ENCODE peak calls at places on chromosomes 7 and 10, in seven cellular contexts. G, H, X, F, T, A and W are unnamed samples.

GRCh38 chr7:106065560-106066500 is 46.3 kb downstream of the SYPL1 start:
- DNase-seq in X (no peak), G (no peak), T (peak; percentile 67), H (no peak), F (no peak), A (peak; percentile 40), W (peak; percentile 44)

GRCh38 chr10:104029528-104029875 is 56.2 kb downstream of the COL17A1 start:
- DNase-seq in G (no peak), A (peak; percentile 54), T (no peak), X (no peak), F (peak; percentile 87), H (no peak), W (no peak)

GRCh38 chr7:42493436-42494198 is 256.6 kb upstream of the GLI3 start:
- DNase-seq in A (peak; percentile 85), F (peak; percentile 76), G (peak; percentile 74), T (peak; percentile 79), H (peak; percentile 20), X (peak; percentile 46), W (peak; percentile 92)

GRCh38 chr10:78196964-78197363 is 163.3 kb downstream of the RPS24 start:
- DNase-seq in A (peak; percentile 67), X (peak; percentile 67), T (no peak), F (no peak), H (no peak), G (no peak), W (peak; percentile 20)

GRCh38 chr7:112951070-112951469 is 135.6 kb downstream of the GPR85 start:
- DNase-seq in H (peak; percentile 9), F (no peak), X (no peak), A (no peak), T (no peak), G (no peak), W (no peak)

GRCh38 chr10:92627845-92628480 is 35.0 kb downstream of the KIF11 start:
- DNase-seq in H (peak; percentile 11), A (no peak), X (no peak), F (no peak), T (no peak), G (no peak), W (peak; percentile 7)

GRCh38 chr7:127396184-127396583 is 3.7 kb upstream of the ZNF800 start:
- DNase-seq in G (no peak), X (no peak), T (peak; percentile 9), H (no peak), F (no peak), A (no peak), W (no peak)

GRCh38 chr7:157570531-157571200 is 233.9 kb downstream of the DNAJB6 start:
- DNase-seq in A (no peak), F (no peak), G (no peak), T (no peak), H (no peak), X (no peak), W (peak; percentile 66)

GRCh38 chr7:27152816-27153486 is 568 bp upstream of the HOXA3 start:
- DNase-seq in A (no peak), H (peak; percentile 43), F (no peak), X (no peak), G (no peak), T (no peak), W (no peak)

GRCh38 chr7:90473819-90474218 is 4.4 kb downstream of the PTTG1IP2 start:
- DNase-seq in A (no peak), T (no peak), H (no peak), F (no peak), G (no peak), X (no peak), W (no peak)

GRCh38 chr10:89946106-89946505 is 244.7 kb downstream of the KIF20B start:
- DNase-seq in F (no peak), G (no peak), A (no peak), X (no peak), H (no peak), T (no peak), W (peak; percentile 42)

GRCh38 chr7:111138196-111138569 is 47.3 kb downstream of the LRRN3 start:
- DNase-seq in A (peak; percentile 60), G (no peak), H (no peak), X (no peak), F (peak; percentile 24), T (peak; percentile 11), W (peak; percentile 64)

GRCh38 chr10:3043512-3044368 is 23.6 kb upstream of the PFKP start:
- DNase-seq in H (peak; percentile 83), A (peak; percentile 78), G (peak; percentile 81), F (peak; percentile 52), X (peak; percentile 43), T (peak; percentile 89), W (peak; percentile 82)

GRCh38 chr7:45219130-45219529 is 61.5 kb downstream of the RAMP3 start:
- DNase-seq in G (no peak), T (peak; percentile 19), X (no peak), F (no peak), H (peak; percentile 76), A (no peak), W (no peak)

GRCh38 chr7:51028128-51028830 is 245.6 kb upstream of the GRB10 start:
- DNase-seq in F (no peak), G (no peak), A (no peak), T (no peak), H (no peak), X (no peak), W (no peak)

GRCh38 chr10:13787015-13787421 is 200.3 kb downstream of the PRPF18 start:
- DNase-seq in G (no peak), H (no peak), T (no peak), F (no peak), A (no peak), X (no peak), W (peak; percentile 77)

GRCh38 chr10:13779748-13780147 is 193.0 kb downstream of the PRPF18 start:
- DNase-seq in H (no peak), X (no peak), T (no peak), A (no peak), F (no peak), G (no peak), W (no peak)

GRCh38 chr10:13788701-13789447 is 202.1 kb downstream of the PRPF18 start:
- DNase-seq in G (no peak), T (no peak), F (peak; percentile 71), H (no peak), X (no peak), A (peak; percentile 69), W (peak; percentile 57)

GRCh38 chr10:13788320-13788600 is 201.5 kb downstream of the PRPF18 start:
- DNase-seq in F (no peak), X (no peak), A (peak; percentile 59), H (no peak), G (no peak), T (no peak), W (no peak)

DNA sequence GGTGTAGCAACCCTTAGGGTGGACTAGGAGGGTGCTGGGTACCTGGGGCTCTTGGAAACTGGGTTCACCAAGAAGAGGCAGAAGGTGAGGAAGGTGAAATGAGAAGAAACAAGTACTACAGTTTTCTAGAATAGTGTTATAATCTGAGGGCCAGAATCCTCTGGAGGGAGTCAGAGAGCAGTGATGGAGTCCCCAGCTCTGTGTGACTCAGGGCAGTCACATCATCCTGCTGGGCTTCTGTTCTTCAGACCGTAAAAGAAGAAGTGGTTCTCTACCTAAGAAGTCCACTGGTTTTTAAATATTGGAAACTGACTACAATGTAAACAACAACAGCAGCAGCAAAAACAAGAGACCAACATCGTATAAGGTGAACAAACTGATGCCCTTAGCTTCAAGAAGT is 197.3 kb downstream of the PRPF18 start:
- DNase-seq in T (peak; percentile 48), F (no peak), X (no peak), G (no peak), H (no peak), A (no peak), W (no peak)
- TF ChIP-seq CTCF in T (peak; percentile 45), F (peak; percentile 25), X (peak; percentile 42), G (peak; percentile 25), H (peak; percentile 30), A (peak; percentile 43), W (peak; percentile 22)

DNA sequence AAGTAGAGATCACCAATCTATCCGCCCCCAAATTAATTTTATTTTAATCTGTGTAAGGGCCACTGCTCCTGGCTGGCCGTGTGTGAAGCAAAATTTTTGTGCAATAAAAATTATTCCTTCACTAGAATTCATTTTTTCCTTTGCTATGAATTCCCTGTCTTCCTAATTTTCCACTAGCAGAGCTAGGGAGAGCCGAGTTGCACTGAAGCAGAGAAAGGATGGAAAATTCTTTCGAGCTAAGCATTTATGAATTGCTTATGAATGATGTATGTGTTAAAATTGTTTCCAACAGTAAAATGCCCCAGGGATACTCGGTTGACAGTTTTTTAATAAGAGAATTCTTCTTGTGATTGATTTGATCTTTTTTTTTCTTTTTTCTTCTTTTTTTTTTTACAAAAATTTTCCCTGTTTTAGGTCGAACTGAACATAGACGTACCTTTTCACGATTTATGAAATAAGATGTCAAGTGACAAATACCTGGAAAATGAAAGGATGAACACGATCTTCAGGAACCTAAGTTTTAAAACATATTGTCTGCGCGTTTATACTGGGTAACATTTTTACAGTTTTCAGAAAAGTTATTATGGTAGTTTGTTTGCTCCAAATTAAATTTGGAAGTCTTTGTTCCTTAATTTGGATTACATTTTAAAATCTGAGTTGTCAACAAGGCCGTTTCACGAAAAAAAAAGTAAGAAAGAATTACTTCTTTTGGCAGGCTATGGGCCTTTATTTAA is 288.8 kb upstream of the NFE2L3 start:
- DNase-seq in H (no peak), X (no peak), F (no peak), A (no peak), T (no peak), G (no peak), W (peak; percentile 25)
- H3K4me3 ChIP-seq in H (peak overlapping the region; percentile 20), X (no peak overlapping the region), F (peak overlapping the region; percentile 30), A (no peak overlapping the region), T (no peak overlapping the region), G (no peak overlapping the region), W (no peak overlapping the region)

DNA sequence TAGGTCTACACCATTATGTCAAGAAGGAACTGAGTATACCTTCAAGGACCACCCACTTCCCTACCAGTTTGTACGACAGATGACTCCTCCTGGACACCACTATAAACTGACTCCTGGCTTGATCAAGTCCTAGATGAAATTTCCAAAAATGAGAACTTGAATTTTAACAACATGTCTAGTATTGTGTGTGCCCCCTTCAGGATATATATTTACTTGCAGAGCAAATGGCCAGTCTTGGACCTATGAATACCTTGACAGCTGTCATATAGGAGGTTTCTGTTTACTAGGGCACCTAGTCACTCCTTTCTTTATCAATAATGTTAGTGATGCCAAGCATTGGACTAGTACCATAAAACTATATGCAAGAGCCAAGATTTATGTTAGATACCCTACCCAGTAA is 94.1 kb upstream of the TMEM26 start:
- DNase-seq in A (no peak), X (no peak), H (no peak), G (no peak), T (no peak), F (no peak), W (no peak)
- TF ChIP-seq CTCF in A (no peak), X (no peak), H (no peak), G (no peak), T (no peak), F (no peak), W (no peak)

DNA sequence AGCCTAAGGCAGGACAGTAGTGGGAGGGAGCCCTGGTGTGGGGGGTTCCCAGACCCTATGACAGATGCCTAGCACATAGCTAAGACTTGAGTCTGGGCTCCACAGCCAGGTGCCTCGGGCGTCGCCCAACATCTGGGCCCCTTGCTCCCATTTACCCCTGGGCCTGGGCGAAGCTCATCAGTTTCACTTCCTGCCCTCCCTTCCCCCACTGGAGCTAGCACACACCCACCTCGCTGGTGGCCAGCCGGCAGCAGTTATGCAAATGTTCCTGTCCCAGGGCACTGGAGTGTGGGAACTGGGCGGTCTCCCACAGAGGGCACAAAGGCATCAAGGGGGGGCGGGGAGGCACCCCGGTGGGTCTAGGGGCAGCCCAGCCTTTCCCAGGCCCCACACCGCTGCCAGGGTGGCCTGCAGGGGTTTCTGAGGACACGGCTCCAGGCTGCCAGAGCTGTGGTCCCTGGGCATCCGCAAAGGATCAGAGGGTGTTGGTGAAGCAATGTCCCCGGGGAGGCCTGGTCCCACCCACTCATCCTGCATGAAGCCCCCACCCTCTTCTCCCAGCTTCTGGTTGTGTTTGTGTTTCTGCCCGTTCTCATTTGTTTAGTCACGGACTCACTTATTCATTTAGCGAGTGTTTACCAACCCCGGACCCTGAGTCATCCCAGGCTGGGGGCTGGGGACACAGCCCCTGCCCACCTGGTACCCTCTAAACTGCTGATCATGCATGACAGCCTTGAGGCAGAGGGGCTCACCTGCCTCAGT is 20.4 kb downstream of the SH2B2 start:
- DNase-seq in G (no peak), F (peak; percentile 51), X (no peak), T (peak; percentile 60), H (no peak), A (peak; percentile 13), W (peak; percentile 50)
- H3K4me3 ChIP-seq in G (no peak overlapping the region), F (no peak overlapping the region), X (no peak overlapping the region), T (no peak overlapping the region), H (no peak overlapping the region), A (no peak overlapping the region), W (no peak overlapping the region)